ENCODE peak calls at places on chromosomes 4 and X, in five cellular contexts. One of them, this sample, is unnamed.

GRCh38 chr4:185196437-185196836 is 7.4 kb downstream of the CFAP97 start:
- DNase-seq in CD8-positive, alpha-beta T cell: no peak
- DNase-seq in GM23338: no peak
- DNase-seq in heart right ventricle: no peak
- DNase-seq in right lobe of liver: no peak
- DNase-seq in this sample: no peak

GRCh38 chrX:112768563-112768962 is 72.1 kb downstream of the AMOT start:
- DNase-seq in heart right ventricle: no peak
- DNase-seq in GM23338: no peak
- DNase-seq in right lobe of liver: no peak
- DNase-seq in CD8-positive, alpha-beta T cell: no peak
- DNase-seq in this sample: no peak

GRCh38 chr4:140257461-140258305 is 103.7 kb upstream of the MAML3 start:
- DNase-seq in GM23338: no peak
- DNase-seq in heart right ventricle: no peak
- DNase-seq in CD8-positive, alpha-beta T cell: no peak
- DNase-seq in right lobe of liver: no peak
- DNase-seq in this sample: peak; percentile 41

GRCh38 chr4:94534401-94535312 is 82.9 kb downstream of the PDLIM5 start:
- DNase-seq in CD8-positive, alpha-beta T cell: no peak
- DNase-seq in heart right ventricle: no peak
- DNase-seq in right lobe of liver: no peak
- DNase-seq in GM23338: peak; percentile 51
- DNase-seq in this sample: no peak

GRCh38 chr4:102687982-102688433 is 72.8 kb downstream of the MANBA start:
- DNase-seq in heart right ventricle: no peak
- DNase-seq in GM23338: no peak
- DNase-seq in right lobe of liver: no peak
- DNase-seq in CD8-positive, alpha-beta T cell: no peak
- DNase-seq in this sample: no peak

GRCh38 chrX:45011131-45011530 is 138.1 kb downstream of the KDM6A start:
- DNase-seq in CD8-positive, alpha-beta T cell: no peak
- DNase-seq in GM23338: no peak
- DNase-seq in heart right ventricle: no peak
- DNase-seq in right lobe of liver: no peak
- DNase-seq in this sample: no peak

GRCh38 chr4:170872794-170873193 is 783.0 kb upstream of the AADAT start:
- DNase-seq in heart right ventricle: no peak
- DNase-seq in right lobe of liver: no peak
- DNase-seq in CD8-positive, alpha-beta T cell: no peak
- DNase-seq in GM23338: no peak
- DNase-seq in this sample: no peak

GRCh38 chr4:184745747-184746531 is 12.0 kb upstream of the CENPU start:
- DNase-seq in CD8-positive, alpha-beta T cell: peak; percentile 74
- DNase-seq in GM23338: peak; percentile 90
- DNase-seq in heart right ventricle: peak; percentile 45
- DNase-seq in right lobe of liver: no peak
- DNase-seq in this sample: peak; percentile 69

GRCh38 chrX:139739138-139739537 is 31.2 kb upstream of the MCF2 start:
- DNase-seq in right lobe of liver: no peak
- DNase-seq in heart right ventricle: no peak
- DNase-seq in GM23338: no peak
- DNase-seq in CD8-positive, alpha-beta T cell: no peak
- DNase-seq in this sample: no peak

GRCh38 chrX:96684339-96685204 is at the start of gene DIAPH2:
- DNase-seq in right lobe of liver: peak; percentile 89
- DNase-seq in heart right ventricle: peak; percentile 79
- DNase-seq in GM23338: peak; percentile 84
- DNase-seq in CD8-positive, alpha-beta T cell: peak; percentile 62
- DNase-seq in this sample: peak; percentile 93

GRCh38 chr4:6986067-6986780 is 56.9 kb upstream of the TADA2B start:
- DNase-seq in heart right ventricle: peak; percentile 47
- DNase-seq in right lobe of liver: peak; percentile 65
- DNase-seq in GM23338: peak; percentile 44
- DNase-seq in CD8-positive, alpha-beta T cell: no peak
- DNase-seq in this sample: peak; percentile 52

GRCh38 chrX:129606918-129607317 is 47.8 kb downstream of the APLN start:
- DNase-seq in heart right ventricle: no peak
- DNase-seq in GM23338: peak; percentile 74
- DNase-seq in CD8-positive, alpha-beta T cell: peak; percentile 69
- DNase-seq in right lobe of liver: no peak
- DNase-seq in this sample: no peak

GRCh38 chr4:6253961-6254360 is 15.7 kb upstream of the WFS1 start:
- DNase-seq in right lobe of liver: no peak
- DNase-seq in CD8-positive, alpha-beta T cell: no peak
- DNase-seq in GM23338: no peak
- DNase-seq in heart right ventricle: no peak
- DNase-seq in this sample: peak; percentile 19

GRCh38 chrX:9464435-9465371 is at the start of gene TBL1X:
- DNase-seq in GM23338: peak; percentile 41
- DNase-seq in heart right ventricle: peak; percentile 69
- DNase-seq in right lobe of liver: peak; percentile 86
- DNase-seq in CD8-positive, alpha-beta T cell: peak; percentile 53
- DNase-seq in this sample: peak; percentile 90

GRCh38 chr4:8129136-8129535 is 29.5 kb downstream of the ABLIM2 start:
- DNase-seq in right lobe of liver: no peak
- DNase-seq in CD8-positive, alpha-beta T cell: no peak
- DNase-seq in GM23338: no peak
- DNase-seq in heart right ventricle: no peak
- DNase-seq in this sample: peak; percentile 58

GRCh38 chrX:69306063-69306404 is 140.8 kb upstream of the PJA1 start:
- DNase-seq in CD8-positive, alpha-beta T cell: no peak
- DNase-seq in heart right ventricle: no peak
- DNase-seq in GM23338: no peak
- DNase-seq in right lobe of liver: no peak
- DNase-seq in this sample: no peak

GRCh38 chrX:29275928-29276327 is 688.7 kb downstream of the IL1RAPL1 start:
- DNase-seq in GM23338: no peak
- DNase-seq in right lobe of liver: no peak
- DNase-seq in heart right ventricle: no peak
- DNase-seq in CD8-positive, alpha-beta T cell: no peak
- DNase-seq in this sample: no peak

GRCh38 chr4:68316193-68316969 is 33.5 kb downstream of the YTHDC1 start:
- DNase-seq in right lobe of liver: no peak
- DNase-seq in GM23338: peak; percentile 18
- DNase-seq in heart right ventricle: no peak
- DNase-seq in CD8-positive, alpha-beta T cell: no peak
- DNase-seq in this sample: no peak

GRCh38 chrX:87873988-87874500 is 356.4 kb downstream of the KLHL4 start:
- DNase-seq in heart right ventricle: no peak
- DNase-seq in CD8-positive, alpha-beta T cell: no peak
- DNase-seq in GM23338: no peak
- DNase-seq in right lobe of liver: no peak
- DNase-seq in this sample: no peak

GRCh38 chr4:66639361-66639760 is 905.9 kb downstream of the CENPC start:
- DNase-seq in GM23338: no peak
- DNase-seq in right lobe of liver: no peak
- DNase-seq in CD8-positive, alpha-beta T cell: no peak
- DNase-seq in heart right ventricle: no peak
- DNase-seq in this sample: no peak

GRCh38 chr4:82998898-82999297 is 11.7 kb downstream of the LIN54 start:
- DNase-seq in GM23338: no peak
- DNase-seq in heart right ventricle: no peak
- DNase-seq in right lobe of liver: no peak
- DNase-seq in CD8-positive, alpha-beta T cell: no peak
- DNase-seq in this sample: no peak

GRCh38 chrX:155956649-155957048 is 40.8 kb upstream of the IL9R start:
- DNase-seq in CD8-positive, alpha-beta T cell: no peak
- DNase-seq in heart right ventricle: peak; percentile 14
- DNase-seq in GM23338: no peak
- DNase-seq in right lobe of liver: peak; percentile 57
- DNase-seq in this sample: no peak

GRCh38 chrX:23666282-23666681 is 1.0 kb upstream of the PRDX4 start:
- DNase-seq in heart right ventricle: peak; percentile 15
- DNase-seq in CD8-positive, alpha-beta T cell: no peak
- DNase-seq in right lobe of liver: no peak
- DNase-seq in GM23338: no peak
- DNase-seq in this sample: no peak

GRCh38 chr4:23934915-23935314 is 45.1 kb upstream of the PPARGC1A start:
- DNase-seq in GM23338: no peak
- DNase-seq in CD8-positive, alpha-beta T cell: no peak
- DNase-seq in right lobe of liver: peak; percentile 80
- DNase-seq in heart right ventricle: peak; percentile 47
- DNase-seq in this sample: peak; percentile 77

GRCh38 chr4:88457307-88458090 is 580 bp downstream of the HERC5 start:
- DNase-seq in GM23338: peak; percentile 77
- DNase-seq in right lobe of liver: peak; percentile 67
- DNase-seq in CD8-positive, alpha-beta T cell: peak; percentile 52
- DNase-seq in heart right ventricle: peak; percentile 52
- DNase-seq in this sample: peak; percentile 91

GRCh38 chr4:165207431-165208321 is at the start of gene KLHL2:
- DNase-seq in CD8-positive, alpha-beta T cell: peak; percentile 67
- DNase-seq in right lobe of liver: peak; percentile 92
- DNase-seq in heart right ventricle: peak; percentile 85
- DNase-seq in GM23338: peak; percentile 85
- DNase-seq in this sample: peak; percentile 97

DNA sequence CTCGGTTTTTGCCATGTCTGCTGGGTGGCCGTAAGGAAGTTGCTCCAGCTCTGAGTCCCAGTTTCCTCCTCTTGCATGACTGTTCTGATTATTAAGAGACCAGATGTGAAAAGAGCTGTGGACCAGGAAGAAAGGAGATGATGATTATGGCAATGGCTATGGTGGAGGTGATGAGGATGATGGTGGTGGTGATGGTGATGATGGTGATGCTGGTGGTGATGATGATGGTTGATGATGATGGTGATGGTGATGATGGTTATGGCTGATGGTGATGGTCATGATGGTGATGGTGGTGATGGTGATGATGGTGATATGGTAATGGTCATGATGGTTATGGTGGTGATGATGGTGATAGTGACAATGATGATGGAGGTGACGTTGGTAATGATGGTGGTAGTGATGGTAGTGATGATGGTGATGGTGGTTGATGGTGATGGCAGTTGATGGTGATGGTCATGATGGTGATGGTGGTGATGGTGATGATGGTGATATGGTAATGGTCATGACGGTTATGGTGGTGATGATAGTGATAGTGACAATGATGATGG is 107.8 kb upstream of the NKX1-1 start:
- DNase-seq in GM23338: no peak
- DNase-seq in CD8-positive, alpha-beta T cell: no peak
- DNase-seq in right lobe of liver: no peak
- DNase-seq in heart right ventricle: no peak
- DNase-seq in this sample: no peak
- H3K27me3 ChIP-seq in GM23338: no peaks in the 10 kb centered on the region
- H3K27me3 ChIP-seq in CD8-positive, alpha-beta T cell: peaks cover 5% of the 10 kb centered on the region
- H3K27me3 ChIP-seq in right lobe of liver: peaks cover 3% of the 10 kb centered on the region
- H3K27me3 ChIP-seq in heart right ventricle: peaks cover 51% of the 10 kb centered on the region
- H3K27me3 ChIP-seq in this sample: peaks cover 14% of the 10 kb centered on the region

DNA sequence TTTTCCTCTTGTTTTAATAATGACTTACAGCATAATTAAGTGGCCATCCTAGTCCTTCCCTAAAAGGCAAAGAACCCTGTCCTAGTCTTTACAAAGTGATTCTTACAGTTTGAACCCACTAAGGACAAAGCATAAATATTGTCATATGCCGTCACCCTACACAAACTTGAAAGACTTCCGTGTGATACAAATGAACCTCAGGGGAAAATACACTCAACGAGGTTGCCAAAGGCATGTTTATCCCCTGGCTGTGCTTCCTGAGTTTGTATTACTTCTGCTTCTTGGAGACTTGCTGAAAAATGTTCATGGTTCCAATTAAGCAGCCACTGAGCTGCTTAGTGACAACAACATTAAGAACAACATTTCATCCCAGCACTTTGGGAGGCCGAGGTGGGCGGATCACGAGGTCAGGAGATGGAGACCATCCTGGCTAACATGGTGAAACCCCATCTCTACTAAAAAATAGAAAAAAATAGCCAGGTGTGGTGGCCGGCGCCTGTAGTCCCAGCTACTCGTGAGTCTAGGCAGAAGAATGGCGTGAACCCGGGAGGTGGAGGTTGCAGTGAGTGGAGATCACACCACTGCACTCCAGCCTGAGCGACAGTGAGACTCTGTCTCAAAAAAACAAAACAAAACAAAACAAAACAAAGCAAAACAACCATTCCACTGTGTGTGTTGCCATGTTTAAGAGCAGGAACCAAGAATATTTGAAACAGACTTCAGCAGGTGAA is 16.2 kb downstream of the RASSF6 start:
- DNase-seq in heart right ventricle: no peak
- DNase-seq in right lobe of liver: no peak
- DNase-seq in GM23338: no peak
- DNase-seq in CD8-positive, alpha-beta T cell: no peak
- DNase-seq in this sample: no peak
- H3K4me1 ChIP-seq in heart right ventricle: no peaks in the 10 kb centered on the region
- H3K4me1 ChIP-seq in right lobe of liver: no peaks in the 10 kb centered on the region
- H3K4me1 ChIP-seq in GM23338: peaks cover 13% of the 10 kb centered on the region
- H3K4me1 ChIP-seq in CD8-positive, alpha-beta T cell: no peaks in the 10 kb centered on the region
- H3K4me1 ChIP-seq in this sample: no peaks in the 10 kb centered on the region

GRCh38 chr4:174483792-174484191 is 38.5 kb downstream of the HPGD start:
- DNase-seq in GM23338: no peak
- DNase-seq in CD8-positive, alpha-beta T cell: no peak
- DNase-seq in heart right ventricle: no peak
- DNase-seq in right lobe of liver: no peak
- DNase-seq in this sample: no peak

GRCh38 chr4:174479140-174479539 is 43.1 kb downstream of the HPGD start:
- DNase-seq in right lobe of liver: no peak
- DNase-seq in heart right ventricle: no peak
- DNase-seq in GM23338: no peak
- DNase-seq in CD8-positive, alpha-beta T cell: no peak
- DNase-seq in this sample: no peak

GRCh38 chr4:174490356-174490969 is 31.8 kb downstream of the HPGD start:
- DNase-seq in GM23338: no peak
- DNase-seq in right lobe of liver: no peak
- DNase-seq in CD8-positive, alpha-beta T cell: no peak
- DNase-seq in heart right ventricle: no peak
- DNase-seq in this sample: no peak

DNA sequence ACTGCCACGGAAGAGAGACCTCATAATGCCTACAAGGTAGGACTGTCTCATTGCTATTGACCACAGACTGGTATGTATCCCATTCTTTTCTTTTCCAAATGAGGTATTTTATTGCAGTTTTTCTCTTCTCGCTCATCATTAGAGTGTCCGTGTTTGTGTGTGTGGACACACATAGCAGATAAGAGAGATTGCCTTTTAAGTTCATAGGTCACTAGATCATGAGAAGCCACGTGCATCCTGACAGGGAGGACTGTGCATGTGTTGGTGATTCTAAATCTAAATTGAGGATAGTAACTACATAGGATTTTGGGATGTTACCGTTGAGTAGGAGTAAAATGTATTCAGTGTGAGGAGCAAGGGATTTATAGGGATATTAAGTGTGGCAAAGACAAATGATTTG is 37.3 kb downstream of the HPGD start:
- DNase-seq in right lobe of liver: no peak
- DNase-seq in heart right ventricle: no peak
- DNase-seq in CD8-positive, alpha-beta T cell: no peak
- DNase-seq in GM23338: no peak
- DNase-seq in this sample: no peak
- TF ChIP-seq CTCF in right lobe of liver: no peak
- TF ChIP-seq CTCF in heart right ventricle: no peak
- TF ChIP-seq CTCF in CD8-positive, alpha-beta T cell: no peak
- TF ChIP-seq CTCF in GM23338: no peak
- TF ChIP-seq CTCF in this sample: no peak

DNA sequence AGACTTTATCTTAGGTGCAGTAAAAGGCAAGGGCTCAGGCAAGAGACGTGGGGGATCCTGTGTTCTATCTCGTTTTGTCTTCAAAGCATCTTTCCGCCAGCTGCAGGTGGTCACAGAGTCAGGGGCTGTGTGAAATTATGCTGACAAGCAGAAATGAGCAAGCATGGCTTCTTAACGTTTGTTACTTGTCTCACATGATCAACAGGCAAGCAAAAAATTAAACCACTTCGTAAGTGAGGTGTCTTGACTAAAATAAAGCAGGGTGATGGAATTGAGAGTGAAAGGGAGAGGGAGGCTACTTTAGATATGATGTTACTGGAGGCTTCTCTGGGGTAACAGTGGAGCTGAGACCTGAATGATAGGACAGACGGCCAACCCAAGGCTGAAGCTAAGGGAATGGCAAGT is 1.4 kb upstream of the TEC start:
- DNase-seq in heart right ventricle: no peak
- DNase-seq in CD8-positive, alpha-beta T cell: no peak
- DNase-seq in GM23338: no peak
- DNase-seq in right lobe of liver: no peak
- DNase-seq in this sample: no peak
- H3K27me3 ChIP-seq in heart right ventricle: no peaks in the 10 kb centered on the region
- H3K27me3 ChIP-seq in CD8-positive, alpha-beta T cell: no peaks in the 10 kb centered on the region
- H3K27me3 ChIP-seq in GM23338: no peaks in the 10 kb centered on the region
- H3K27me3 ChIP-seq in right lobe of liver: no peaks in the 10 kb centered on the region
- H3K27me3 ChIP-seq in this sample: no peaks in the 10 kb centered on the region

This sample was measured in left lung.